ENCODE peak calls at places on chromosomes 7 and 10, in four cellular contexts. O is GM23248, W is neural progenitor cell, Z is HCT116. N is an unnamed sample. For H3K4me1, the result is how much of the 10 kb centered on the place peaks cover.

GRCh38 chr7:139915864-139916716 is 87.0 kb downstream of the TBXAS1 start:
- DNase-seq in O (peak), W (no peak), Z (peak), N (peak)

GRCh38 chr7:25790261-25790660 is 361.7 kb upstream of the NFE2L3 start:
- DNase-seq in O (peak), W (no peak), Z (no peak), N (no peak)

GRCh38 chr7:76022026-76022780 is 25.6 kb downstream of the STYXL1 start:
- DNase-seq in O (no peak), W (no peak), Z (no peak), N (no peak)

GRCh38 chr10:36256905-36257304 is 614.8 kb upstream of the FZD8 start:
- DNase-seq in O (peak), W (no peak), Z (no peak), N (peak)

GRCh38 chr10:51960494-51960895 is 261.1 kb upstream of the CSTF2T start:
- DNase-seq in O (peak), W (peak), Z (peak), N (peak)

GRCh38 chr10:49655099-49655498 is 24.4 kb upstream of the C10orf53 start:
- DNase-seq in O (no peak), W (no peak), Z (no peak), N (no peak)

GRCh38 chr7:139771001-139771956 is 6.5 kb downstream of the HIPK2 start:
- DNase-seq in O (peak), W (no peak), Z (peak), N (peak)

GRCh38 chr10:1625079-1625478 is 112.2 kb downstream of the ADARB2 start:
- DNase-seq in O (no peak), W (no peak), Z (no peak), N (no peak)

GRCh38 chr7:90958669-90959068 is 305.6 kb upstream of the FZD1 start:
- DNase-seq in O (peak), W (no peak), Z (no peak), N (no peak)

GRCh38 chr7:103380395-103381191 is 33.1 kb downstream of the PSMC2 start:
- DNase-seq in O (peak), W (no peak), Z (no peak), N (no peak)

GRCh38 chr7:57211428-57212100 is 79.3 kb upstream of the ZNF479 start:
- DNase-seq in O (no peak), W (no peak), Z (no peak), N (no peak)

GRCh38 chr7:57210212-57210611 is 78.0 kb upstream of the ZNF479 start:
- DNase-seq in O (no peak), W (no peak), Z (no peak), N (no peak)

GRCh38 chr7:57215423-57215822 is 83.2 kb upstream of the ZNF479 start:
- DNase-seq in O (no peak), W (no peak), Z (no peak), N (no peak)

GRCh38 chr7:57207836-57208235 is 75.6 kb upstream of the ZNF479 start:
- DNase-seq in O (no peak), W (no peak), Z (no peak), N (no peak)

GRCh38 chr7:57210871-57211270 is 78.6 kb upstream of the ZNF479 start:
- DNase-seq in O (no peak), W (no peak), Z (no peak), N (no peak)
- H3K4me1 ChIP-seq in O (under half), W (under half), Z (under half), N (under half)

GRCh38 chr7:27104244-27105149 is 2.0 kb upstream of the HOXA2 start:
- DNase-seq in O (no peak), W (no peak), Z (no peak), N (no peak)

GRCh38 chr7:27101906-27102577 is 441 bp downstream of the HOXA2 start:
- DNase-seq in O (no peak), W (peak), Z (no peak), N (no peak)

GRCh38 chr7:27102578-27103442 is at the start of gene HOXA2:
- DNase-seq in O (no peak), W (peak), Z (no peak), N (no peak)

GRCh38 chr7:27105161-27106122 is 3.0 kb upstream of the HOXA2 start:
- DNase-seq in O (no peak), W (no peak), Z (no peak), N (no peak)

DNA sequence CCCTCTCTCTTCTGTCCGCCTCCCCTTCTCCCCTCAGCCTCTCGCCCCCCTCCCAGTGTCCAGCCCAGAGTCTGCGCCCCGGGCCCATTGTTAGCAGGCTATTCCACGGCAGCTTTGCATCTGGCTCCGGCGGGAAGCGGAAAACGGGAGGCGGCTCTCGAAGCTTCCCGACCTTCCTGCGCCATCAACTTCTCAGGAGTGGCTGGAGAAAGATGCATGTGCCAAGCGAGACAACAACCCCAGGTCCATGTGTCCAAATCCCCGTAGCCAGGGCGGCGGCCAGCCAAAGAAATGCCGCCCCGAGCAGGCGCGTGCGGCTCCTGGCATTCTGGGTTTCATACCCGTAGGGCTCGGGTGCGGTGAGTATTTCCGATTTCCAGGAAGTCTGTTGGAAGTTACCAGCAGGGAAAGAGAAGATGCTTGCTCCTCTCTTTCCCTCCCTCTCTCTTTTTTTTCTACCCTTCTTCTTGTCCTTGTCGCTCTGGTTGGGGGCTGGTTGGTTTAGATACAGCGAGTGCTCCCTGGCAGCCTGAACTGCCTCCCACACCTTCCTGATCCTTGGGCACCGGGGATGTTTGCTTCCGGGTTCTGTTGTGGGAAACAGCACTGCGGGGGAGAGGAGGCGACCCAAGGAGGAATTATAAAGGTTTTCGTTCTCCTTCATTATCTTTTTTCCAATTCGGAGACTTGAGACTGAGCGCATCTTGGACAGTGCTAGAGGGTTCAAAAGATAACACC is 1.2 kb upstream of the HOXA2 start:
- DNase-seq in O (no peak), W (peak), Z (no peak), N (no peak)
- TF ChIP-seq EZH2 in O (no peak), W (peak), Z (no peak), N (no peak)

GRCh38 chr10:78301481-78301880 is 267.8 kb downstream of the RPS24 start:
- DNase-seq in O (no peak), W (no peak), Z (no peak), N (no peak)
- H3K9ac ChIP-seq in O (no peak), W (no peak), Z (no peak), N (no peak)

GRCh38 chr10:110841767-110842267 is 29.9 kb upstream of the PDCD4 start:
- DNase-seq in O (no peak), W (no peak), Z (no peak), N (no peak)
- H3K4me1 ChIP-seq in O (under half), W (under half), Z (under half), N (under half)

DNA sequence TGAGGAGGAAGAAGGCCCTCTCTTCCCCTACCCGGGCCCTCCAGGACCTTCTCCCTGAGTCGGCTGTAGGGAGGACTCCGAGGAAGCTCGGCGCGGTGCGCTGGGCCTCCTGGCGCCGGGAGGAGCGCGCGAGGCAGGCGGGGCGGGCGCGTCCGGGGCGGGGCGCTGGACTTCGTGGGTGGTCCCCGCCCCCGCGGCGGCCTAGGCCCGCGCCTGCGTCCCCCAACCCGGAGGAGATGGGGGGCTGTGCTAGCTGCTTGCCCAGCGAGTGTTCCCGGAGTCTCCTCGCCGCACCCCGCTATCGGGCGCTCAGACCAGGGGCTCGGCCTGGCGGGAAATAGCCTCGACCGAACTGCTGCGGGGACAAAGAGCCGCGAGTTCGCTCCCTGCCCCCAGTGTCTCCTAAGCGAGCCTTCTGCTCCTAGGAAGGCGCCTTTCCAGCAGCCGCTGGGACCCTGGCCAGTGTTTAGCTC is 19.2 kb upstream of the SMO start:
- DNase-seq in O (peak), W (peak), Z (no peak), N (no peak)
- TF ChIP-seq EZH2 in O (no peak), W (peak), Z (no peak), N (no peak)

DNA sequence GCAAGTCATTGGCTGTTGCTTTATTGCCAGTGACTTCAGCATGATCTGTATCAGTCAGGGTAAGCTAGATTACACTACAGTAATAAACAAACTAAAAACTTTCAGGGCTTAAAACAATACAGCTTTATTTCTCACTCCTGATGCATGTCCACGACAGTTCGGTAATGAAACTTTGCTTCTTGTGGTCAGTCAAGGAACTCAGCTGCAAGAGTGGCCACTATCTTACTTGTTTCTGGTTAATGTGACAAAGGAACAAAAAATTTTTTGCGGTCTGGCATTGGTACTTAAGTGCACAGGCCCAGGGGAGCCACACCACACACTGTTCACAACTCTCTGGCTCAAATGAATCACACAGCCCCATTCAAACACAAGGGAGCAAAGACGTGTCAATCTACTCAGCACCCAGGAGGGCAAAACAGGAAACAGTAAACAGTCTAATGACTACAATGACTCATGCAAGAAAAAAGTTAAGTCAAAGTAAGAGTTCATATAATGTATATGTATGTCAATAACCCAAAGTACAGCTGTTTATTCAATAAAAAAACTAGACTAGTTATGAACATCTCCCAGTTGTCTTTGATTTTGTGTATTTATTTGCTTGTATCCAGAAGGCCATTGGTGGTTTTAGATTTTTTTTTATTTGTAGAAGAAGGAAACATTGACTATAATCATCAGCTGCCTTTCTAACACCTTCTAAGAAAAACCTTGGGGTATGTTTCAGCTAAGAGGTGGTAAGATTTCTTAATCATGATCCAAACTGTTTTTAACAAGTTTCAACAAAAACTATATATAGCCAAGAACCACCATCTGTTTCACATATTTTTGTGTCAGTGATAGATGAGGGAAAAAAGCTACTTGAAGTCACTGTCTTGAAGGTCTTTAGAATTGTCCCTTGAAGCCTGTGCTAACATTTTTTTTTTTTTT is 134.4 kb upstream of the FAM3C start:
- DNase-seq in O (peak), W (no peak), Z (peak), N (peak)
- H3K9ac ChIP-seq in O (no peak), W (no peak), Z (peak), N (peak)

DNA sequence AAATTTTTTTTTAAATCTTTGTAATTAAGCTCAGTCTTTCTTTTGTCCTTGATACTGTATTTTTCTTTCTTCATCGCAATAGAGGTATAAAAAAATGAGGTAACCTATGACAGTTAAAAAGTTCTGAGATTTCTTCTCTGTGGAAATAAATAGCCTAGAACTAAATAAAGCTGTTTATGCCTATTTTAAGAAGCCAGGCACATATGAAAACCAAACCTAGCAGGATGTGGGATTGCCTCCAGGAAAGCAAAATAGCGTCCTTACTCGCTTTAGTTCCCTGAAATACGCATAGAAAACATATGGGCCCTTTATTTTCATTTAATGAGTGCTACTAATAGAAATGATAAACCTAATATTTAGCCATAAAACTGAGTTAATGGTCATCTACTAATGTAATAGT is 6.6 kb downstream of the UBE2D1 start:
- DNase-seq in O (no peak), W (no peak), Z (no peak), N (no peak)
- H3K4me1 ChIP-seq in O (under half), W (under half), Z (under half), N (under half)